ENCODE peak calls at places on chromosomes 6 and 20, in ten cellular contexts. G is CD8-positive, alpha-beta T cell; C is WERI-Rb-1; H is esophagus squamous epithelium; O is ovary; F is upper lobe of right lung; W is heart right ventricle; L is DND-41; D is neuronal stem cell; J is hepatocyte. V is an unnamed sample.

GRCh38 chr6:63839485-63839884 is 203.9 kb downstream of the PHF3 start:
- DNase-seq in L (no peak), C (no peak), O (no peak), H (no peak), G (no peak), J (no peak), D (no peak), F (no peak), W (no peak), V (no peak)

GRCh38 chr20:8534368-8534767 is 402.3 kb downstream of the PLCB1 start:
- DNase-seq in F (no peak), J (no peak), G (no peak), O (no peak), C (no peak), L (no peak), D (peak), H (no peak), W (no peak), V (no peak)

GRCh38 chr6:38115633-38116022 is 296.1 kb downstream of the ZFAND3 start:
- DNase-seq in C (no peak), H (no peak), J (peak), F (no peak), D (no peak), G (no peak), L (no peak), O (no peak), W (no peak), V (no peak)

GRCh38 chr20:38859070-38859690 is 53.7 kb downstream of the PPP1R16B start:
- DNase-seq in L (no peak), G (no peak), C (no peak), D (no peak), J (no peak), W (no peak), F (no peak), O (no peak), H (no peak), V (no peak)

GRCh38 chr6:26175428-26176181 is 88.4 kb downstream of the HFE start:
- DNase-seq in H (no peak), W (no peak), F (no peak), J (peak), O (no peak), C (peak), G (peak), L (peak), D (peak), V (no peak)

GRCh38 chr6:87155920-87156600 is 695 bp downstream of the ZNF292 start:
- DNase-seq in O (no peak), F (peak), G (peak), J (peak), L (no peak), W (peak), D (peak), H (no peak), C (peak), V (peak)

GRCh38 chr6:2993755-2994317 is 5.9 kb upstream of the NQO2 start:
- DNase-seq in F (no peak), H (no peak), J (no peak), C (no peak), L (no peak), D (no peak), O (no peak), G (no peak), W (no peak), V (no peak)

GRCh38 chr6:86193821-86194220 is 551.1 kb upstream of the SYNCRIP start:
- DNase-seq in F (no peak), H (no peak), L (no peak), C (no peak), W (no peak), D (no peak), J (no peak), G (no peak), O (no peak), V (no peak)

GRCh38 chr6:118770835-118771234 is 119.4 kb upstream of the CEP85L start:
- DNase-seq in W (no peak), O (no peak), F (no peak), L (no peak), H (no peak), D (no peak), C (no peak), G (no peak), J (no peak), V (no peak)

GRCh38 chr20:39876974-39877615 is 811.9 kb downstream of the MAFB start:
- DNase-seq in F (no peak), J (peak), O (no peak), H (no peak), C (no peak), D (no peak), G (no peak), W (no peak), L (no peak), V (no peak)

GRCh38 chr6:44285552-44286284 is 15.5 kb downstream of the TMEM151B start:
- DNase-seq in W (no peak), H (no peak), L (peak), C (no peak), D (no peak), O (no peak), J (no peak), G (no peak), F (no peak), V (no peak)

GRCh38 chr6:31654574-31655348 is 933 bp upstream of the APOM start:
- DNase-seq in J (no peak), W (no peak), D (no peak), L (no peak), G (no peak), F (no peak), C (no peak), O (no peak), H (no peak), V (no peak)

GRCh38 chr20:6698056-6698455 is 69.4 kb upstream of the BMP2 start:
- DNase-seq in D (no peak), C (no peak), W (no peak), H (no peak), J (peak), G (no peak), L (no peak), O (no peak), F (no peak), V (no peak)

GRCh38 chr20:14935285-14935684 is 597.9 kb upstream of the FLRT3 start:
- DNase-seq in W (no peak), L (no peak), O (no peak), D (no peak), J (no peak), H (no peak), F (no peak), G (no peak), C (no peak), V (no peak)

GRCh38 chr6:89970609-89971337 is 76.5 kb downstream of the GJA10 start:
- DNase-seq in F (no peak), H (no peak), D (peak), L (peak), C (peak), G (no peak), W (peak), J (peak), O (no peak), V (no peak)

GRCh38 chr6:89972024-89972381 is 77.7 kb downstream of the GJA10 start:
- DNase-seq in G (no peak), W (no peak), F (no peak), D (no peak), J (no peak), H (no peak), C (no peak), L (no peak), O (no peak), V (no peak)

GRCh38 chr6:89966250-89966588 is 72.0 kb downstream of the GJA10 start:
- DNase-seq in J (no peak), W (no peak), D (no peak), H (no peak), O (no peak), L (no peak), G (no peak), F (no peak), C (peak), V (no peak)

GRCh38 chr6:89966913-89967312 is 72.6 kb downstream of the GJA10 start:
- DNase-seq in D (no peak), J (no peak), W (no peak), L (no peak), H (no peak), C (no peak), O (no peak), F (no peak), G (no peak), V (no peak)

DNA sequence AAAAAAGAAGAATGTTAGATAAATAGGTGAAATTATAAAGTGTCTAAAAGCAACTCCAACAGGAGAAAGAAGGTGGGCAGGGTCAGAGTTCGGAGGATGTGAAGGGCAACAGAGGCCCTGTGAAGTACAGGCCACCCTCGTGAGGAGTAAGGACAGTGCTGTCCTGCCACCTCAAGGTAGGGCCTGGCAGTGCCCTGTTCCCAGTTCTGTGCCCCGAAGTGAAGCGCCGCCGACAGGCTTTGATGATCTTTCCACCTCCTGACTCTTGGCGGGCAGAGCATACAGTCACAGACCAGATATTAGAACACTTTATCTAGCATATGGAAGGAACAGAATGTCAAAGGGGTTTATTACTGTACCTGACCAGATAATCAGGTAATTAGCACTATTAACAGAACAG is 75.8 kb downstream of the GJA10 start:
- DNase-seq in J (no peak), F (no peak), W (no peak), G (no peak), C (peak), L (no peak), D (no peak), H (no peak), O (no peak), V (no peak)
- H3K27ac ChIP-seq in J (no peak), F (no peak), W (no peak), G (no peak), C (peak), L (no peak), D (no peak), H (no peak), O (no peak), V (no peak)

GRCh38 chr6:13469688-13470087 is 17.7 kb downstream of the GFOD1 start:
- DNase-seq in F (no peak), J (no peak), C (no peak), H (no peak), G (no peak), W (no peak), L (no peak), D (no peak), O (no peak), V (no peak)
- H3K27ac ChIP-seq in F (no peak), J (no peak), C (no peak), H (no peak), G (no peak), W (no peak), L (no peak), D (no peak), O (no peak), V (peak)

GRCh38 chr6:82492134-82492533 is 128.5 kb downstream of the TPBG start:
- DNase-seq in H (no peak), G (no peak), F (no peak), C (no peak), J (no peak), D (no peak), O (no peak), L (no peak), W (no peak), V (no peak)
- H3K27ac ChIP-seq in H (no peak), G (no peak), F (no peak), C (no peak), J (no peak), D (no peak), O (no peak), L (no peak), W (no peak), V (no peak)

DNA sequence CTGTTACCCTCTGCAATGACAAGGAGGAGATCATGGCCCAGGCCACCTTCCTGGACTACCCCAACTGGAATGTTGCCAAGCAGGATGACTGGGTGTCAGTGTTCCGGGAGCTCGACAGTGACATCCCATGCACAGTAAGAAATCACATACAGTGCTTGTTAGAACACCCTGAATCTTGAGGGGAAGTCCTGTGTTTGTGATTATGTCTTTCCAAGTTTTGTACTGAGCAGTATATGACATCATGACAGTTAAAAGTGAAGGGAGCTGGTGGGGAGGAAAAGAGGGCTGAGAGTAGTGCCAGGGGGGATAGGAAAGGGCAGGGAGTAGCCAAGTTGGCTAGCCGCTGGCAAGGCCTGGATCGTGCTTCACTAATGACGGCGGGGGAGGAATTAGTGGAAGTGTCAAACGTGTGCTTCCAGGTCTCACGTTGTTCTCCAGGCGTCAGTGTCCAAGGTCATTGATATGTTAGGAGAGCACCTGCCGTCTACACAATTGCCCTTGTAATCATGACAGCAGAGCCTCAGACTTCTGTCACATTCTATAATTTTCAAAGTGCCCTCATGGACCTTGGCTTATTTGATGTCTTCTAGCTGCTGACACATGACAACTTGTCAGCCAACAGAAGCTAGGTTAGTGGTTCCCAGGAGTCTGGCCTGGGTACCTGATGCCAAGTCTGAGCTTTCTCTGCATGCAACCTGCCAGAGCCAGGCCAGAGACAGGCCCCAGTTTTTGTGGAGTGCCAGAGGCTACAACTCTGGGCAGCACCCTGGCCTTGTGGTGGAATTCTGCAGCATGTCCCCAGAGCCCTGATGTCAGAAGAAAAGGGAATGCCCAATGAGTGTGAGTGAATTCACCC is 18.8 kb downstream of the CFAP61 start:
- DNase-seq in C (no peak), J (no peak), H (no peak), W (peak), D (no peak), F (no peak), L (no peak), G (no peak), O (no peak), V (no peak)
- H3K27ac ChIP-seq in C (no peak), J (no peak), H (no peak), W (peak), D (no peak), F (no peak), L (no peak), G (no peak), O (no peak), V (no peak)